ENCODE peak calls at places on chromosomes 3 and 15, in four cellular contexts. One of them, this sample, is unnamed. For H3K27me3, the result is how much of the 10 kb centered on the place peaks cover.

GRCh38 chr3:106423321-106424225 is 554.8 kb upstream of the CBLB start:
- DNase-seq in CD4-positive, alpha-beta T cell: no peak
- DNase-seq in colonic mucosa: no peak
- DNase-seq in A673: no peak
- DNase-seq in this sample: no peak

GRCh38 chr15:73081321-73081958 is 29.2 kb downstream of the NEO1 start:
- DNase-seq in CD4-positive, alpha-beta T cell: no peak
- DNase-seq in colonic mucosa: peak
- DNase-seq in A673: peak
- DNase-seq in this sample: peak

GRCh38 chr3:48548731-48549705 is 7.6 kb downstream of the PFKFB4 start:
- DNase-seq in CD4-positive, alpha-beta T cell: peak
- DNase-seq in colonic mucosa: peak
- DNase-seq in A673: peak
- DNase-seq in this sample: peak

GRCh38 chr3:183824761-183825379 is 507 bp downstream of the MAP6D1 start:
- DNase-seq in CD4-positive, alpha-beta T cell: no peak
- DNase-seq in colonic mucosa: no peak
- DNase-seq in A673: peak
- DNase-seq in this sample: no peak

GRCh38 chr15:32659340-32659831 is 17.9 kb downstream of the SCG5 start:
- DNase-seq in CD4-positive, alpha-beta T cell: no peak
- DNase-seq in colonic mucosa: no peak
- DNase-seq in A673: no peak
- DNase-seq in this sample: peak

GRCh38 chr15:33860749-33861148 is 107.5 kb upstream of the CHRM5 start:
- DNase-seq in CD4-positive, alpha-beta T cell: no peak
- DNase-seq in colonic mucosa: no peak
- DNase-seq in A673: no peak
- DNase-seq in this sample: peak

GRCh38 chr15:34514251-34514760 is 69.1 kb downstream of the GOLGA8B start:
- DNase-seq in CD4-positive, alpha-beta T cell: no peak
- DNase-seq in colonic mucosa: no peak
- DNase-seq in A673: peak
- DNase-seq in this sample: peak

GRCh38 chr3:179811321-179812095 is 158.7 kb downstream of the USP13 start:
- DNase-seq in CD4-positive, alpha-beta T cell: no peak
- DNase-seq in colonic mucosa: peak
- DNase-seq in A673: peak
- DNase-seq in this sample: peak

GRCh38 chr3:13844286-13844685 is 35.6 kb downstream of the WNT7A start:
- DNase-seq in CD4-positive, alpha-beta T cell: no peak
- DNase-seq in colonic mucosa: no peak
- DNase-seq in A673: no peak
- DNase-seq in this sample: no peak

GRCh38 chr15:38168472-38169057 is 84.1 kb upstream of the SPRED1 start:
- DNase-seq in CD4-positive, alpha-beta T cell: no peak
- DNase-seq in colonic mucosa: no peak
- DNase-seq in A673: no peak
- DNase-seq in this sample: no peak

GRCh38 chr3:12875857-12876451 is 34.6 kb upstream of the RPL32 start:
- DNase-seq in CD4-positive, alpha-beta T cell: no peak
- DNase-seq in colonic mucosa: peak
- DNase-seq in A673: no peak
- DNase-seq in this sample: no peak

GRCh38 chr3:43733459-43734384 is 43.0 kb downstream of the ABHD5 start:
- DNase-seq in CD4-positive, alpha-beta T cell: no peak
- DNase-seq in colonic mucosa: no peak
- DNase-seq in A673: no peak
- DNase-seq in this sample: no peak

GRCh38 chr3:72797773-72798543 is 50.3 kb downstream of the SHQ1 start:
- DNase-seq in CD4-positive, alpha-beta T cell: no peak
- DNase-seq in colonic mucosa: no peak
- DNase-seq in A673: peak
- DNase-seq in this sample: peak

GRCh38 chr3:49421890-49422378 is 339 bp downstream of the AMT start:
- DNase-seq in CD4-positive, alpha-beta T cell: no peak
- DNase-seq in colonic mucosa: no peak
- DNase-seq in A673: no peak
- DNase-seq in this sample: no peak

GRCh38 chr15:36877294-36877693 is 223.1 kb downstream of the MEIS2 start:
- DNase-seq in CD4-positive, alpha-beta T cell: no peak
- DNase-seq in colonic mucosa: no peak
- DNase-seq in A673: no peak
- DNase-seq in this sample: no peak

GRCh38 chr3:150779402-150779858 is 16.5 kb upstream of the SIAH2 start:
- DNase-seq in CD4-positive, alpha-beta T cell: no peak
- DNase-seq in colonic mucosa: no peak
- DNase-seq in A673: no peak
- DNase-seq in this sample: no peak

GRCh38 chr3:123834631-123835030 is 49.5 kb downstream of the MYLK start:
- DNase-seq in CD4-positive, alpha-beta T cell: no peak
- DNase-seq in colonic mucosa: no peak
- DNase-seq in A673: peak
- DNase-seq in this sample: no peak

GRCh38 chr15:30882861-30883433 is 20.8 kb upstream of the FAN1 start:
- DNase-seq in CD4-positive, alpha-beta T cell: peak
- DNase-seq in colonic mucosa: no peak
- DNase-seq in A673: no peak
- DNase-seq in this sample: no peak

GRCh38 chr3:71694358-71694999 is 30.7 kb downstream of the EIF4E3 start:
- DNase-seq in CD4-positive, alpha-beta T cell: no peak
- DNase-seq in colonic mucosa: peak
- DNase-seq in A673: no peak
- DNase-seq in this sample: peak

GRCh38 chr3:102415553-102415952 is 19.3 kb upstream of the ZPLD1 start:
- DNase-seq in CD4-positive, alpha-beta T cell: no peak
- DNase-seq in colonic mucosa: no peak
- DNase-seq in A673: no peak
- DNase-seq in this sample: no peak

GRCh38 chr3:141057951-141058800 is 7.0 kb downstream of the SPSB4 start:
- DNase-seq in CD4-positive, alpha-beta T cell: no peak
- DNase-seq in colonic mucosa: no peak
- DNase-seq in A673: no peak
- DNase-seq in this sample: no peak

GRCh38 chr3:73094127-73094526 is 32.7 kb downstream of the EBLN2 start:
- DNase-seq in CD4-positive, alpha-beta T cell: no peak
- DNase-seq in colonic mucosa: no peak
- DNase-seq in A673: peak
- DNase-seq in this sample: peak

GRCh38 chr3:111963424-111963823 is 15.4 kb upstream of the ABHD10 start:
- DNase-seq in CD4-positive, alpha-beta T cell: no peak
- DNase-seq in colonic mucosa: no peak
- DNase-seq in A673: no peak
- DNase-seq in this sample: peak

GRCh38 chr15:70710714-70711113 is 52.6 kb downstream of the UACA start:
- DNase-seq in CD4-positive, alpha-beta T cell: no peak
- DNase-seq in colonic mucosa: no peak
- DNase-seq in A673: no peak
- DNase-seq in this sample: no peak

GRCh38 chr15:57596978-57597377 is 5.3 kb downstream of the MYZAP start:
- DNase-seq in CD4-positive, alpha-beta T cell: no peak
- DNase-seq in colonic mucosa: no peak
- DNase-seq in A673: no peak
- DNase-seq in this sample: no peak

GRCh38 chr3:125054436-125055164 is 1.2 kb downstream of the HEG1 start:
- DNase-seq in CD4-positive, alpha-beta T cell: no peak
- DNase-seq in colonic mucosa: peak
- DNase-seq in A673: peak
- DNase-seq in this sample: peak

GRCh38 chr3:46321461-46322104 is 32.3 kb upstream of the CCR2 start:
- DNase-seq in CD4-positive, alpha-beta T cell: no peak
- DNase-seq in colonic mucosa: no peak
- DNase-seq in A673: no peak
- DNase-seq in this sample: no peak

GRCh38 chr3:107674371-107674770 is 151.6 kb downstream of the BBX start:
- DNase-seq in CD4-positive, alpha-beta T cell: no peak
- DNase-seq in colonic mucosa: no peak
- DNase-seq in A673: no peak
- DNase-seq in this sample: no peak

GRCh38 chr3:14810795-14811661 is 7.7 kb upstream of the FGD5 start:
- DNase-seq in CD4-positive, alpha-beta T cell: no peak
- DNase-seq in colonic mucosa: no peak
- DNase-seq in A673: no peak
- DNase-seq in this sample: no peak

GRCh38 chr3:184229424-184230080 is at the start of gene VWA5B2:
- DNase-seq in CD4-positive, alpha-beta T cell: peak
- DNase-seq in colonic mucosa: peak
- DNase-seq in A673: peak
- DNase-seq in this sample: peak

GRCh38 chr3:50334339-50335075 is 6.1 kb downstream of the RASSF1 start:
- DNase-seq in CD4-positive, alpha-beta T cell: no peak
- DNase-seq in colonic mucosa: no peak
- DNase-seq in A673: no peak
- DNase-seq in this sample: no peak

GRCh38 chr3:189001559-189001958 is 170.2 kb upstream of the TPRG1 start:
- DNase-seq in CD4-positive, alpha-beta T cell: no peak
- DNase-seq in colonic mucosa: no peak
- DNase-seq in A673: peak
- DNase-seq in this sample: peak

GRCh38 chr3:81744366-81744765 is 17.1 kb downstream of the GBE1 start:
- DNase-seq in CD4-positive, alpha-beta T cell: no peak
- DNase-seq in colonic mucosa: no peak
- DNase-seq in A673: peak
- DNase-seq in this sample: peak

GRCh38 chr3:49609815-49610214 is 55.5 kb downstream of the BSN start:
- DNase-seq in CD4-positive, alpha-beta T cell: no peak
- DNase-seq in colonic mucosa: no peak
- DNase-seq in A673: no peak
- DNase-seq in this sample: no peak

GRCh38 chr3:85785766-85786165 is 827.0 kb downstream of the CADM2 start:
- DNase-seq in CD4-positive, alpha-beta T cell: no peak
- DNase-seq in colonic mucosa: no peak
- DNase-seq in A673: no peak
- DNase-seq in this sample: no peak

GRCh38 chr3:139561428-139561827 is 21.9 kb upstream of the RBP1 start:
- DNase-seq in CD4-positive, alpha-beta T cell: no peak
- DNase-seq in colonic mucosa: no peak
- DNase-seq in A673: no peak
- DNase-seq in this sample: no peak

DNA sequence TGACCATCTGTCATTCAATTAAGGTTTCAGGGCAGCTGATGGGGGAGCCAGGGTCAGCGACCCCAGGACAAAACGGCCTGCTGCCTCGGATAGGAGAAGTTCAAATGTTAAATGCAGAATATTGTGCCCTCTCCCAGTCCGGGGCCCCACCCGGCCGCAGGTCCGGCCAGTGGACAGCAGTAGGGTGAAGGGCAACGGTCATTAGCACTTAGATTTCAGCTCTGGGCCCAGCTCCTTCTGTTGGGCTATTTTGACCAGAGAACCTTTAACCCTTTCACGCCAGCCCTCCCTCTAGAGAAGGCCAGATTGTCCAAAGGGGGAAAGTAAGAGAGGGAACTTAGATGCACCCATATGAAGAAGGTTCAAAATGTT is 16.1 kb upstream of the ONECUT1 start:
- DNase-seq in CD4-positive, alpha-beta T cell: no peak
- DNase-seq in colonic mucosa: no peak
- DNase-seq in A673: no peak
- DNase-seq in this sample: no peak
- H3K27me3 ChIP-seq in CD4-positive, alpha-beta T cell: half or more
- H3K27me3 ChIP-seq in colonic mucosa: half or more
- H3K27me3 ChIP-seq in A673: half or more
- H3K27me3 ChIP-seq in this sample: under half

DNA sequence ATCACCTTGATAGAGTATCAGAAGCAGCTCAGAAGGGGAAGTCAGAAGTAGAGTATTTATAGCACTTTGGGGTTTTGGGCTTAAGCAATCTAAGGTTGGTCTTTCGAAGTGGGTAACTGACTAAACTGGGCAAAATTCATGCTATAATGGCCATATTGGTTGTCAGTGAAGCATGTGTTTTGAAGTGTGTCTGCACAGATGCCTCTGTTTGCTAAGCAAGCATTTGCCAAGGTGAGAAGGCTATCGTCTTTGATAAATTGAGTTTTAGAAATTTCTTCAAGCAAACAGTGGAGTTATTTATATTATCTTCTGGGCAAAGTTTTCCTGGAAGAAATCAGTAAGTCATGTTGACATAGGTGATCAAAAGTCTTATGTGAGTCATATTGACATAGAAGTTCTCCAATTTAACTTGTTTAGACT is 412.8 kb upstream of the TGFBR2 start:
- DNase-seq in CD4-positive, alpha-beta T cell: no peak
- DNase-seq in colonic mucosa: no peak
- DNase-seq in A673: no peak
- DNase-seq in this sample: no peak
- H3K27me3 ChIP-seq in CD4-positive, alpha-beta T cell: under half
- H3K27me3 ChIP-seq in colonic mucosa: under half
- H3K27me3 ChIP-seq in A673: under half
- H3K27me3 ChIP-seq in this sample: under half

DNA sequence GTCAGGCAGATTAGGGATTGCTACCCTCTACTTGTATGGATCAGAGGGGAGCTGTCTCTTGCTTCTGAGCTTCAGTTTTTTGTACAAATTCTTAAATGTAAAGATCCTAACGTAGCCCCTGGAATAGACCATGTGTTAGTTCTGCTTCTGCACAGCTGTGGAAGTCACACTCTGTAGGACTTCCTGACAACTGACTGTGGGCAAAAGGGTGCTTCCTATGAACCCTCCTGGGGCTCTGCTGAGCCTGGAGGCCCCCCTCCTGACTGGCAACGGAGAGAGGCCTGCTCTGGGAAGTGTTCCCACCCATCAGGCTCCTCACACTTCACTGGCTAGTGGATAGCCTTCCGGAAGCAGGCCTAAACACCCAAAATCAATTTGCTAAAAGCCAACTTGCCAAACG is 131.0 kb downstream of the RPLP1 start:
- DNase-seq in CD4-positive, alpha-beta T cell: no peak
- DNase-seq in colonic mucosa: no peak
- DNase-seq in A673: no peak
- DNase-seq in this sample: no peak
- H3K27me3 ChIP-seq in CD4-positive, alpha-beta T cell: under half
- H3K27me3 ChIP-seq in colonic mucosa: under half
- H3K27me3 ChIP-seq in A673: under half
- H3K27me3 ChIP-seq in this sample: under half

DNA sequence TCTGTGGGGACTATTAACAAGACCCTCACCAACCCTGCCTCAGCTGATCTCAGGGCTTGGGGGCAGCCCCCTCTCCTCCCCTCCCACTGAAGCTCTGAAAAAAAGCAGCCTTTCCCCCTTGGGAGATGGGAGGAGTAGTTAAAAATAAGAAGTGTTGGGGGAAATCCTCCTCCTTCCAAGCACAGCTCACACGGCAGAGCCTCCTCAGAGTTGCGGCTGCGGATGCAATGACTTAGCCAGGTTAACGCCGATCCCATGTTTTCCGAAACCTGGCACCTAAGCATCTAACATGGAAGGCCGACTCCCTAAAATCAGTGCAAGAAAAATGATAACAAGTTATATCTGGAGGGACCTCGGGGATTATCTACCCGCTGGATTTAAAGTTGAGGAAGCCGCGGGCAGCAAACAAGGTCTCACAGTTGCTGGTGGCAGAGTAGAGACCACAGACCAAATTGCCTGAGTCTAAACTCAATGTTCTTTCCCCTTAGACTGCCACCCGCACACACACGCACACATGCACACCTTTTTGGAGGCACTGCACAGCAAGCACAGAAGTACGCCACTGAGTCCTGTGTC is 1.1 kb upstream of the TPM1 start:
- DNase-seq in CD4-positive, alpha-beta T cell: no peak
- DNase-seq in colonic mucosa: no peak
- DNase-seq in A673: no peak
- DNase-seq in this sample: peak
- H3K27me3 ChIP-seq in CD4-positive, alpha-beta T cell: half or more
- H3K27me3 ChIP-seq in colonic mucosa: under half
- H3K27me3 ChIP-seq in A673: half or more
- H3K27me3 ChIP-seq in this sample: under half